ENCODE peak calls at places on chromosomes 6 and 20, in ten cellular contexts. F, T, U, O, E, J, I, V, M and D are unnamed samples.

GRCh38 chr20:40393161-40393560 is 295.9 kb downstream of the MAFB start:
- DNase-seq in F (no peak), T (no peak), U (no peak), O (no peak), E (no peak), J (no peak), I (no peak), V (no peak), M (no peak), D (no peak)

GRCh38 chr20:53194891-53195290 is 222.7 kb downstream of the TSHZ2 start:
- DNase-seq in F (no peak), T (no peak), U (no peak), O (no peak), E (no peak), J (no peak), I (no peak), V (no peak), M (no peak), D (no peak)

GRCh38 chr20:5863040-5863811 is 87.1 kb downstream of the TRMT6 start:
- DNase-seq in F (no peak), T (no peak), U (peak), O (no peak), E (peak), J (peak), I (no peak), V (no peak), M (peak), D (no peak)

GRCh38 chr6:18122128-18123093 is at the start of gene NHLRC1:
- DNase-seq in F (peak), T (peak), U (peak), O (no peak), E (peak), J (peak), I (peak), V (peak), M (peak), D (peak)

GRCh38 chr20:3543901-3544507 is 73.2 kb downstream of the ATRN start:
- DNase-seq in F (no peak), T (no peak), U (no peak), O (no peak), E (no peak), J (peak), I (no peak), V (no peak), M (no peak), D (no peak)

GRCh38 chr6:166905505-166906134 is 50.7 kb downstream of the RNASET2 start:
- DNase-seq in F (no peak), T (no peak), U (no peak), O (no peak), E (no peak), J (no peak), I (no peak), V (no peak), M (no peak), D (no peak)

GRCh38 chr6:161618816-161619454 is 345.1 kb upstream of the AGPAT4 start:
- DNase-seq in F (peak), T (no peak), U (peak), O (peak), E (peak), J (peak), I (no peak), V (no peak), M (no peak), D (peak)

GRCh38 chr6:45707188-45707587 is 308.5 kb downstream of the CLIC5 start:
- DNase-seq in F (no peak), T (no peak), U (no peak), O (no peak), E (no peak), J (no peak), I (no peak), V (no peak), M (no peak), D (no peak)

GRCh38 chr20:1005452-1006027 is 3.4 kb upstream of the RSPO4 start:
- DNase-seq in F (peak), T (no peak), U (peak), O (peak), E (peak), J (peak), I (no peak), V (no peak), M (no peak), D (peak)

GRCh38 chr6:52074155-52074554 is 13.3 kb downstream of the PKHD1 start:
- DNase-seq in F (no peak), T (no peak), U (no peak), O (no peak), E (no peak), J (no peak), I (no peak), V (no peak), M (no peak), D (no peak)

GRCh38 chr20:36167826-36168634 is 13.5 kb downstream of the EPB41L1 start:
- DNase-seq in F (no peak), T (no peak), U (peak), O (no peak), E (no peak), J (peak), I (no peak), V (no peak), M (no peak), D (no peak)

GRCh38 chr6:32972353-32973143 is 4.2 kb downstream of the BRD2 start:
- DNase-seq in F (peak), T (no peak), U (no peak), O (peak), E (peak), J (peak), I (peak), V (no peak), M (no peak), D (no peak)

GRCh38 chr6:43386492-43386891 is 17.0 kb upstream of the ZNF318 start:
- DNase-seq in F (peak), T (no peak), U (peak), O (no peak), E (no peak), J (no peak), I (no peak), V (no peak), M (no peak), D (no peak)

GRCh38 chr6:14639983-14640599 is 522.5 kb downstream of the CD83 start:
- DNase-seq in F (no peak), T (no peak), U (no peak), O (peak), E (no peak), J (no peak), I (no peak), V (no peak), M (no peak), D (no peak)

GRCh38 chr6:21992178-21992967 is 304.5 kb downstream of the PRL start:
- DNase-seq in F (no peak), T (no peak), U (peak), O (no peak), E (no peak), J (peak), I (no peak), V (no peak), M (no peak), D (no peak)

GRCh38 chr6:33744895-33745546 is 1.7 kb downstream of the IP6K3 start:
- DNase-seq in F (peak), T (no peak), U (no peak), O (no peak), E (no peak), J (peak), I (no peak), V (no peak), M (peak), D (no peak)

GRCh38 chr20:57698191-57698866 is 11.5 kb downstream of the PMEPA1 start:
- DNase-seq in F (no peak), T (no peak), U (peak), O (no peak), E (no peak), J (peak), I (no peak), V (no peak), M (no peak), D (peak)

GRCh38 chr20:53773792-53774371 is 180.2 kb upstream of the ZNF217 start:
- DNase-seq in F (no peak), T (no peak), U (peak), O (no peak), E (no peak), J (peak), I (no peak), V (no peak), M (no peak), D (peak)

GRCh38 chr6:45569210-45569945 is 191.6 kb upstream of the SUPT3H start:
- DNase-seq in F (peak), T (no peak), U (no peak), O (no peak), E (no peak), J (no peak), I (peak), V (no peak), M (no peak), D (no peak)

GRCh38 chr6:110971458-110971857 is 10.4 kb upstream of the RPF2 start:
- DNase-seq in F (no peak), T (no peak), U (peak), O (no peak), E (no peak), J (peak), I (no peak), V (no peak), M (no peak), D (no peak)

GRCh38 chr6:42292002-42292735 is 74.5 kb upstream of the MRPS10 start:
- DNase-seq in F (no peak), T (no peak), U (peak), O (no peak), E (no peak), J (peak), I (no peak), V (no peak), M (no peak), D (no peak)

GRCh38 chr6:53320964-53321363 is 27.8 kb downstream of the ELOVL5 start:
- DNase-seq in F (no peak), T (no peak), U (peak), O (no peak), E (no peak), J (peak), I (no peak), V (no peak), M (no peak), D (no peak)

GRCh38 chr6:16759181-16759645 is 2.0 kb downstream of the ATXN1 start:
- DNase-seq in F (peak), T (no peak), U (peak), O (no peak), E (no peak), J (peak), I (no peak), V (no peak), M (no peak), D (no peak)

GRCh38 chr6:24215068-24215467 is 89.1 kb downstream of the NRSN1 start:
- DNase-seq in F (no peak), T (no peak), U (no peak), O (no peak), E (no peak), J (no peak), I (no peak), V (no peak), M (no peak), D (no peak)

GRCh38 chr6:165850434-165851019 is 187.5 kb upstream of the PDE10A start:
- DNase-seq in F (peak), T (peak), U (peak), O (peak), E (peak), J (peak), I (peak), V (no peak), M (peak), D (peak)

GRCh38 chr6:154932562-154933027 is 62.5 kb upstream of the TIAM2 start:
- DNase-seq in F (no peak), T (no peak), U (peak), O (no peak), E (no peak), J (peak), I (no peak), V (no peak), M (no peak), D (no peak)

GRCh38 chr20:10282930-10283556 is 64.4 kb downstream of the SNAP25 start:
- DNase-seq in F (no peak), T (no peak), U (no peak), O (no peak), E (no peak), J (peak), I (no peak), V (no peak), M (no peak), D (no peak)

GRCh38 chr6:46490425-46491200 is 636 bp downstream of the RCAN2 start:
- DNase-seq in F (peak), T (no peak), U (no peak), O (peak), E (peak), J (peak), I (no peak), V (peak), M (peak), D (peak)

GRCh38 chr6:120786682-120787081 is 547.6 kb downstream of the TBC1D32 start:
- DNase-seq in F (no peak), T (no peak), U (no peak), O (no peak), E (no peak), J (no peak), I (no peak), V (no peak), M (peak), D (no peak)

GRCh38 chr6:43942616-43943015 is 172.6 kb downstream of the VEGFA start:
- DNase-seq in F (no peak), T (no peak), U (no peak), O (no peak), E (no peak), J (no peak), I (no peak), V (peak), M (no peak), D (no peak)

GRCh38 chr6:55449219-55449618 is 122.0 kb downstream of the GFRAL start:
- DNase-seq in F (peak), T (no peak), U (peak), O (no peak), E (no peak), J (no peak), I (no peak), V (no peak), M (no peak), D (peak)

GRCh38 chr6:118100763-118101162 is 193.7 kb downstream of the SLC35F1 start:
- DNase-seq in F (no peak), T (no peak), U (no peak), O (peak), E (no peak), J (no peak), I (no peak), V (no peak), M (no peak), D (no peak)

GRCh38 chr6:108492131-108492766 is 68.5 kb upstream of the FOXO3 start:
- DNase-seq in F (peak), T (no peak), U (peak), O (peak), E (no peak), J (peak), I (no peak), V (no peak), M (no peak), D (no peak)

GRCh38 chr20:33475381-33476160 is 14.3 kb upstream of the CBFA2T2 start:
- DNase-seq in F (peak), T (no peak), U (no peak), O (no peak), E (no peak), J (no peak), I (no peak), V (no peak), M (no peak), D (no peak)

GRCh38 chr20:51525241-51526104 is 17.0 kb downstream of the NFATC2 start:
- DNase-seq in F (no peak), T (no peak), U (no peak), O (no peak), E (no peak), J (no peak), I (no peak), V (no peak), M (no peak), D (no peak)

GRCh38 chr6:169096326-169096882 is 157.2 kb downstream of the THBS2 start:
- DNase-seq in F (no peak), T (no peak), U (peak), O (no peak), E (no peak), J (peak), I (no peak), V (no peak), M (no peak), D (no peak)

GRCh38 chr20:48919336-48919881 is 2.1 kb upstream of the ARFGEF2 start:
- DNase-seq in F (no peak), T (no peak), U (no peak), O (no peak), E (no peak), J (no peak), I (no peak), V (no peak), M (no peak), D (no peak)

GRCh38 chr20:48921883-48922867 is 664 bp downstream of the ARFGEF2 start:
- DNase-seq in F (no peak), T (no peak), U (peak), O (no peak), E (peak), J (peak), I (peak), V (no peak), M (no peak), D (peak)

GRCh38 chr20:48920527-48921167 is 864 bp upstream of the ARFGEF2 start:
- DNase-seq in F (no peak), T (no peak), U (no peak), O (no peak), E (no peak), J (no peak), I (no peak), V (no peak), M (no peak), D (no peak)

GRCh38 chr20:48921168-48921882 is at the start of gene ARFGEF2:
- DNase-seq in F (peak), T (peak), U (peak), O (peak), E (peak), J (peak), I (peak), V (peak), M (peak), D (peak)

DNA sequence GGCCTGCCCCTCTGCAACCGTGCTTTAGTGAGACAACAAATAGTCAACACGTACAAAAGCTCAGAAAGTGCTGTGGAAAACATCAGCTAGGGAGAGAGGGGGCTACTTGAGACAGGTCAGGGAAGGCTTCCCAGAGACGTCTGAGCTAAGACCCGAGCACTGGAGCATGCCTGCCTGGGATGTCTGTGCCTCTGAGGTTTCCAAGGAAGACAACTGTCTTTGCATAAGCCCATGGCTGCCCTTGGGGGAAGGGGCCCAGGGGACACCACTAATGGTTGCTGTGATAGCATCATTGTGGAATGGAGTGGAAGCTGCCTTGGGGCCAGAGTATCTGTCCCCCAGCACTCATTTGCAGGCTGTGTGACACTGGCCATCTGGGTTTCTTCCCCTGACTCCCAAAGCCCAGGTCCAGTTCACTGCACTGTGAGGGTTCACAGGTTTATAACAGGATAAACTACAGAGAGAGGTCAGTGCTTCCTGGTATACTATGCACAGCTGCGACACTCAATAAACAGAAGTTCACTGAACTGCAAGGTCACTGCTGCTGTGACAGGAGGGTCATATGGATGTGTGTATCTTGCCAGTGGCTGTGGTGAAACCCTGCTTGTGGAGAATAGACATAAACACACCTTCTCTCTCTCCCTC is 1.5 kb upstream of the ARFGEF2 start:
- DNase-seq in F (no peak), T (no peak), U (no peak), O (no peak), E (no peak), J (no peak), I (no peak), V (no peak), M (no peak), D (no peak)
- H3K4me3 ChIP-seq in F (no peak), T (no peak), U (no peak), O (no peak), E (no peak), J (no peak), I (no peak), V (no peak), M (no peak), D (no peak)

GRCh38 chr6:79666633-79667032 is 35.5 kb downstream of the SH3BGRL2 start:
- DNase-seq in F (no peak), T (no peak), U (no peak), O (no peak), E (no peak), J (no peak), I (no peak), V (no peak), M (no peak), D (no peak)
- H3K4me3 ChIP-seq in F (no peak), T (no peak), U (no peak), O (no peak), E (no peak), J (no peak), I (no peak), V (no peak), M (no peak), D (no peak)

GRCh38 chr6:81750660-81751387 is 1.7 kb downstream of the TENT5A start:
- DNase-seq in F (peak), T (no peak), U (no peak), O (no peak), E (no peak), J (peak), I (no peak), V (no peak), M (no peak), D (no peak)
- H3K4me3 ChIP-seq in F (peak), T (peak), U (peak), O (peak), E (peak), J (peak), I (peak), V (peak), M (peak), D (peak)

GRCh38 chr20:38722708-38723068 is 1.6 kb upstream of the SLC32A1 start:
- DNase-seq in F (peak), T (no peak), U (no peak), O (no peak), E (no peak), J (no peak), I (no peak), V (no peak), M (no peak), D (no peak)
- H3K4me3 ChIP-seq in F (peak), T (no peak), U (no peak), O (no peak), E (no peak), J (no peak), I (no peak), V (no peak), M (no peak), D (no peak)

DNA sequence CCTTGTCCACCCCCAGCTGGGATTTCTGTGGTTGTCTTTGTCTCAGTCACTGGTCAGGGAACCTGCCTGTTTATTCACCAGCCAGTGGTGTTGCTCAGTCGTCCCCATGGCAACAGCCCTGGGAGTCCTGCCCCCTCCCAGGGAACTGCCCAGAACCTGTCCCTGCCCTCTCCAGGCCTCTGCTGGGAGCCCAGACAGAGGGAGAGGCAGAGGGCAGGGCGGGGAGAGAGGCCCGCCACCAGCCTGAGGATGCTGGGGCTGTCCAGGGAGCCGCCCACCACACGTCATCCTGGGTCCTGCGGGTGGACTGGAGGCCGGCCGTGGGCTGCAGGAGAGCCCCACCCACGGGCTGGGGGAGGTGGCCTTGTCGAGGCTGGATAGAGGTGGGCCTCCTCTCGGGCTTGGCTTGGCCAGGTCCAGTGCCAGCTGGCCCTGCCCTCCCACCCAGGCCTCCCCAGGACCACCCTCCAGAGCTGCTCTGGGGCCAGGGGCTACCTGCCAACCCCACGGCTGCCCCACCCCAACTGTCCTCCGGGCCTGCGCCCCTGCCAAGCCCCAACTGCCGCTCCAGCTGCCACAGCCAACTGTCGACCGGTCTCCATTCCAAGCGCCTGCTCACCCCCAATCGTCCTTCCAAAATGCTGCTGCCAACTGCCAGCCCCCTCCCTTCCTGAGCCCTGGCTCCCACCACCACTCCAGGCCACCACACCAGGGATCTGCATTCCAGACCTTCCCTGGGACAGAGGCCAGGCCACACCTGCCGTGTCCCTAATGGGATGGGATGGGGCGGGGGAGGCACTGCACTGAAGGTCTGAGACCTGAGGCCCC is 4.2 kb upstream of the ZBTB46 start:
- DNase-seq in F (peak), T (no peak), U (peak), O (peak), E (peak), J (peak), I (peak), V (peak), M (peak), D (peak)
- H3K4me3 ChIP-seq in F (no peak), T (no peak), U (no peak), O (no peak), E (no peak), J (no peak), I (no peak), V (no peak), M (no peak), D (no peak)

GRCh38 chr6:2839982-2840793 is 1.5 kb downstream of the SERPINB1 start:
- DNase-seq in F (no peak), T (no peak), U (no peak), O (no peak), E (no peak), J (peak), I (no peak), V (no peak), M (no peak), D (no peak)
- H3K4me3 ChIP-seq in F (peak), T (peak), U (no peak), O (no peak), E (peak), J (peak), I (peak), V (peak), M (peak), D (peak)